ENCODE peak calls at places on chromosomes 3 and 15, in six cellular contexts. W is GM12891, J is K562, Z is H1, E is HepG2, R is GM12878. F is an unnamed sample.
A peak's percentile ranks its signal among the peaks of the same experiment; 100 is the strongest.

GRCh38 chr3:152203677-152204076 is 65.1 kb upstream of the MBNL1 start:
- DNase-seq in E (no peak), J (no peak), R (no peak), W (no peak), Z (no peak), F (no peak)

GRCh38 chr3:50274371-50275104 is 4.3 kb upstream of the LSMEM2 start:
- DNase-seq in E (peak; percentile 60), R (no peak), W (peak; percentile 71), J (peak; percentile 67), Z (no peak), F (peak; percentile 65)

GRCh38 chr3:24343084-24343783 is 151.4 kb downstream of the THRB start:
- DNase-seq in R (no peak), Z (no peak), J (no peak), W (no peak), E (no peak), F (no peak)

GRCh38 chr3:50436063-50436674 is 67.3 kb downstream of the CACNA2D2 start:
- DNase-seq in J (peak; percentile 83), W (peak; percentile 89), Z (peak; percentile 50), R (no peak), E (peak; percentile 50), F (peak; percentile 85)

GRCh38 chr3:79140718-79141117 is 627.1 kb downstream of the ROBO1 start:
- DNase-seq in J (no peak), W (no peak), R (no peak), Z (no peak), E (no peak), F (no peak)

GRCh38 chr15:88335074-88335473 is 78.5 kb upstream of the NTRK3 start:
- DNase-seq in J (no peak), W (no peak), E (no peak), Z (no peak), R (no peak), F (no peak)

GRCh38 chr3:123154346-123154985 is 47.3 kb upstream of the SEC22A start:
- DNase-seq in J (no peak), E (no peak), R (no peak), W (no peak), Z (no peak), F (no peak)

GRCh38 chr3:194871143-194871863 is 185.6 kb downstream of the FAM43A start:
- DNase-seq in R (no peak), J (no peak), E (no peak), W (peak; percentile 26), Z (no peak), F (peak; percentile 33)

GRCh38 chr15:67835349-67836133 is 4.3 kb downstream of the RNU6-1 start:
- DNase-seq in Z (no peak), W (no peak), E (no peak), J (no peak), R (no peak), F (no peak)

GRCh38 chr3:146781606-146782005 is 176.5 kb upstream of the PLSCR5 start:
- DNase-seq in Z (no peak), E (no peak), J (no peak), R (no peak), W (no peak), F (no peak)

GRCh38 chr15:52642386-52643361 is 36.5 kb downstream of the ATOSA start:
- DNase-seq in Z (no peak), W (no peak), E (no peak), R (no peak), J (no peak), F (no peak)

GRCh38 chr3:43755511-43756200 is 64.9 kb downstream of the ABHD5 start:
- DNase-seq in J (no peak), W (no peak), R (no peak), E (no peak), Z (no peak), F (no peak)

GRCh38 chr3:47855461-47856383 is 52.8 kb downstream of the DHX30 start:
- DNase-seq in E (no peak), R (no peak), Z (no peak), W (no peak), J (no peak), F (no peak)

GRCh38 chr3:158102660-158103085 is 3.5 kb downstream of the SHOX2 start:
- DNase-seq in W (no peak), R (no peak), J (no peak), E (no peak), Z (no peak), F (no peak)

GRCh38 chr3:16697437-16698258 is 92.4 kb upstream of the DAZL start:
- DNase-seq in E (no peak), R (no peak), W (no peak), J (no peak), Z (no peak), F (no peak)

GRCh38 chr3:45693941-45694521 is 4.8 kb downstream of the SACM1L start:
- DNase-seq in Z (no peak), R (no peak), W (no peak), E (no peak), J (no peak), F (no peak)

GRCh38 chr15:48963524-48964113 is at the start of gene SHC4:
- DNase-seq in J (peak; percentile 52), E (peak; percentile 24), R (no peak), W (peak; percentile 27), Z (no peak), F (no peak)

GRCh38 chr3:35675206-35675605 is 35.9 kb downstream of the ARPP21 start:
- DNase-seq in R (no peak), E (no peak), J (no peak), Z (no peak), W (no peak), F (no peak)

GRCh38 chr15:39593071-39594055 is 12.5 kb downstream of the THBS1 start:
- DNase-seq in E (no peak), Z (no peak), J (no peak), R (no peak), W (no peak), F (no peak)

GRCh38 chr3:123365450-123366143 is 83.3 kb downstream of the ADCY5 start:
- DNase-seq in W (no peak), R (no peak), E (peak; percentile 16), J (peak; percentile 35), Z (peak; percentile 25), F (no peak)

GRCh38 chr3:116399701-116400261 is 45.5 kb downstream of the LSAMP start:
- DNase-seq in J (no peak), Z (no peak), E (no peak), W (no peak), R (no peak), F (no peak)

GRCh38 chr15:62928242-62928995 is 114.1 kb upstream of the TPM1 start:
- DNase-seq in E (peak; percentile 37), R (no peak), W (no peak), Z (no peak), J (peak; percentile 17), F (no peak)

GRCh38 chr3:145942052-145942451 is 218.9 kb downstream of the PLOD2 start:
- DNase-seq in Z (no peak), E (no peak), J (no peak), W (no peak), R (no peak), F (no peak)

GRCh38 chr15:77836901-77837648 is 204.4 kb upstream of the LINGO1 start:
- DNase-seq in W (no peak), R (no peak), Z (no peak), E (no peak), J (no peak), F (no peak)

GRCh38 chr15:36365963-36366362 is 213.5 kb upstream of the CDIN1 start:
- DNase-seq in W (no peak), Z (no peak), J (no peak), E (no peak), R (no peak), F (no peak)

DNA sequence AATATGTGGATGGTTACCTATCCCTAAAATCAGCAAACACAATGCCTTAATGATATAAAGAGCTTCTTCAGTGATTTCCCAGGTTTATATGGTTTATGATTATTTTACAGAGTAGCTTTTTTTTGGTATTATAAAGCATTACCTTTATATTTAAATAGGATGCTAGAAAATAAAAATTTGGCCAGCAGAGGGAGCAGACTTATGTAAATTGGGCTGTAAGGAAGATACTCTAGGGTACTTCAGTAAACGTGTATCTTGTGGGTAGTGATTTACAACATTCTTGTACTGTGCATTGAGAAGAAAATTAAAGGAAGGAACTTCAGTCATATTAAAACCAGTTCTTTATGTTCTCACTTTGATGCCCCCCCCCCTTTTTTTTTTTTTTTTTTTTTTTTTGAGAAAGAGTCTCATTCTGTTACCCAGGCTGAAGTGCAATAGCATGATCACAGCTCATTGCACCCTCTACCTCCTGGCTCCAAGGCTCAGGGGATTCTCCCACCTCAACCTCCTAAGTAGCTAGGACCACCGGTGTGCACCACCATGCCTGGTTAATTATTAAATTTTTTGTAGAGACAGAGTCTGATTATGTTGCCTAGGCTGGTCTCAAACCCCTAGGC is 167.9 kb downstream of the BBX start:
- DNase-seq in W (no peak), E (peak; percentile 45), Z (no peak), R (no peak), J (peak; percentile 10), F (no peak)
- TF ChIP-seq TAF1 in W (no peak), E (no peak), Z (no peak), R (no peak), J (no peak), F (no peak)

DNA sequence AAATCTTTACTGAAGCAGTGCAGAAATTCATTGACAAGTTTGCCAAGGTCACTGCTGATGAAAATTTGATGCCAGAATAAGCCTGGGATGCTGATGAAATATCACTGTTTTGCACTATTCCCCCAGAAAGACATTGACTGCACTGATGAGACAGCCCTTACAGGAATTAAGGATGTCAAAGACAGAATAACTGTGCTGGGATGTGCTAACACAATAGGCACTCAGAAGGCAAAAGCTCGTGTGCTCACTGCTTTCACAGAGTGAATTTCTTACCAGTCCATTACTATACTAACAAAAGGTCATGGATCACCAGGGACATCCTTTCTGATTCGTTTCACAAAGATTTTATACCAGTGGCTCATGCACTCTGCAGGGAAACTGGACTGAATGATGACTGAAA is 69.4 kb downstream of the MCF2L2 start:
- DNase-seq in R (no peak), J (no peak), Z (no peak), W (no peak), E (no peak), F (no peak)
- TF ChIP-seq POLR2AphosphoS5 in R (no peak), J (no peak), Z (no peak), W (no peak), E (no peak), F (no peak)

DNA sequence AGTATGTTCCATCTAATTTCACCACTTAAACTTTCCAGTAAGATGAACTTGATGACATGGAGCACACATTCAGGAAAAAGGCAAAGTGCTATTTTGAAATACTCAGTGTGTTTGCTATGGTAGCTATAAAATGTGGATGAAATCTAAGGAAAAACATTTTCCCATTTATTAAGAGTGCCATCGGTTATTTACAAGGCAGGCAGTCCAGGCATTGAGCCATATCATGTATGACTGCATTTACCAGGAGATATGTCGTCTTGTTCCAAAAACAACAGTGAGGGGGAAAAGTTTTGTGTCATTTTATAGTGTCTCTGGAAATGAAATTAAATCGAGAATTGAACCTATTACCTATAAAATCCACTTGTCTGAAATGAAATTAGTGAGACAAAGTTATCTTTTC is 13.7 kb downstream of the ANXA2 start:
- DNase-seq in J (no peak), E (no peak), Z (no peak), W (no peak), R (no peak), F (no peak)
- TF ChIP-seq POLR2A in J (no peak), E (no peak), Z (no peak), W (no peak), R (no peak), F (no peak)

GRCh38 chr15:22904736-22905135 is 66.3 kb downstream of the NIPA2 start:
- DNase-seq in E (no peak), R (no peak), J (no peak), W (no peak), Z (no peak), F (no peak)
- TF ChIP-seq TAF1 in E (no peak), R (no peak), J (no peak), W (no peak), Z (no peak), F (no peak)

GRCh38 chr3:15206662-15207576 is 873 bp downstream of the CAPN7 start:
- DNase-seq in E (peak; percentile 53), R (no peak), W (no peak), J (peak; percentile 59), Z (peak; percentile 15), F (peak; percentile 26)
- TF ChIP-seq POLR2AphosphoS5 in E (no peak), R (no peak), W (no peak), J (no peak), Z (no peak), F (no peak)

F was measured in GM12892.